ENCODE peak calls at places on chromosomes 11 and 22, in four cellular contexts. Y, L, U and Q are unnamed samples.

GRCh38 chr11:62497132-62497915 is 49.3 kb downstream of the AHNAK start:
- DNase-seq in Y (peak; percentile 42), L (peak; percentile 54), U (peak; percentile 4), Q (no peak)

GRCh38 chr22:45925811-45926351 is 51.1 kb downstream of the WNT7B start:
- DNase-seq in Y (no peak), L (no peak), U (no peak), Q (no peak)

GRCh38 chr11:71194702-71195101 is 57.7 kb downstream of the SHANK2 start:
- DNase-seq in Y (no peak), L (no peak), U (no peak), Q (no peak)

GRCh38 chr11:82906236-82906635 is 4.7 kb downstream of the DDIAS start:
- DNase-seq in Y (no peak), L (peak; percentile 87), U (no peak), Q (no peak)

GRCh38 chr11:9092846-9093778 is 1.7 kb upstream of the SCUBE2 start:
- DNase-seq in Y (no peak), L (peak; percentile 35), U (no peak), Q (no peak)

GRCh38 chr11:102416974-102417373 is 35.6 kb downstream of the TMEM123 start:
- DNase-seq in Y (no peak), L (no peak), U (no peak), Q (no peak)

GRCh38 chr11:73308003-73308962 is at the start of gene ARHGEF17:
- DNase-seq in Y (peak; percentile 62), L (no peak), U (peak; percentile 28), Q (peak; percentile 70)

GRCh38 chr11:35555238-35555887 is 29.9 kb upstream of the PAMR1 start:
- DNase-seq in Y (no peak), L (no peak), U (no peak), Q (no peak)

GRCh38 chr11:13291794-13292193 is 14.2 kb downstream of the BMAL1 start:
- DNase-seq in Y (no peak), L (peak; percentile 7), U (no peak), Q (no peak)

GRCh38 chr22:39414377-39414776 is 14.8 kb downstream of the TAB1 start:
- DNase-seq in Y (no peak), L (no peak), U (no peak), Q (no peak)

GRCh38 chr11:70504246-70505020 is 106.1 kb downstream of the CTTN start:
- DNase-seq in Y (no peak), L (no peak), U (no peak), Q (no peak)

GRCh38 chr11:83656931-83657330 is 370.8 kb upstream of the CCDC90B start:
- DNase-seq in Y (no peak), L (no peak), U (no peak), Q (no peak)

GRCh38 chr11:10407749-10408472 is 47.2 kb upstream of the AMPD3 start:
- DNase-seq in Y (no peak), L (no peak), U (no peak), Q (no peak)

GRCh38 chr22:40782521-40782920 is 36.6 kb downstream of the SLC25A17 start:
- DNase-seq in Y (no peak), L (no peak), U (no peak), Q (no peak)

GRCh38 chr11:106397787-106398355 is 320.4 kb downstream of the AASDHPPT start:
- DNase-seq in Y (no peak), L (no peak), U (no peak), Q (no peak)

GRCh38 chr11:130163346-130164220 is 4.0 kb downstream of the ST14 start:
- DNase-seq in Y (no peak), L (peak; percentile 25), U (no peak), Q (no peak)

GRCh38 chr11:19605500-19606371 is 106.9 kb upstream of the NAV2 start:
- DNase-seq in Y (no peak), L (no peak), U (no peak), Q (no peak)

GRCh38 chr11:15157181-15157580 is 42.5 kb downstream of the INSC start:
- DNase-seq in Y (no peak), L (no peak), U (no peak), Q (no peak)

GRCh38 chr22:46732041-46732379 is 6.0 kb downstream of the CERK start:
- DNase-seq in Y (no peak), L (no peak), U (no peak), Q (no peak)

GRCh38 chr11:64633555-64634159 is 42.6 kb downstream of the SLC22A12 start:
- DNase-seq in Y (no peak), L (no peak), U (no peak), Q (no peak)

GRCh38 chr11:13215157-13215556 is 62.4 kb upstream of the BMAL1 start:
- DNase-seq in Y (no peak), L (no peak), U (no peak), Q (no peak)

GRCh38 chr11:131977231-131977630 is 606.8 kb downstream of the NTM start:
- DNase-seq in Y (peak; percentile 30), L (no peak), U (no peak), Q (no peak)

GRCh38 chr11:12087075-12087775 is 23.2 kb upstream of the MICAL2 start:
- DNase-seq in Y (no peak), L (peak; percentile 54), U (no peak), Q (no peak)

GRCh38 chr22:40533712-40534378 is 102.7 kb downstream of the MRTFA start:
- DNase-seq in Y (no peak), L (peak; percentile 89), U (peak; percentile 26), Q (no peak)

GRCh38 chr11:43644626-43645299 is 35.8 kb upstream of the HSD17B12 start:
- DNase-seq in Y (no peak), L (no peak), U (no peak), Q (no peak)

GRCh38 chr11:34651551-34651950 is 30.7 kb downstream of the EHF start:
- DNase-seq in Y (no peak), L (peak; percentile 9), U (no peak), Q (no peak)